ENCODE peak calls at places on chromosomes 3 and 15, in six cellular contexts. One of them, this sample, is unnamed.

GRCh38 chr15:93036922-93037321 is 52.1 kb downstream of the RGMA start:
- DNase-seq in HTR-8/SVneo: no peak
- DNase-seq in GM04504: no peak
- DNase-seq in hypothalamus: no peak
- DNase-seq in activated CD4-positive, CD25-positive, alpha-beta regulatory T cell: no peak
- DNase-seq in skeletal muscle cell: no peak
- DNase-seq in this sample: no peak

GRCh38 chr3:32450426-32450825 is 52.2 kb downstream of the CMTM6 start:
- DNase-seq in HTR-8/SVneo: no peak
- DNase-seq in GM04504: no peak
- DNase-seq in hypothalamus: no peak
- DNase-seq in activated CD4-positive, CD25-positive, alpha-beta regulatory T cell: no peak
- DNase-seq in skeletal muscle cell: no peak
- DNase-seq in this sample: no peak

GRCh38 chr15:23881299-23881698 is 194.2 kb upstream of the NDN start:
- DNase-seq in HTR-8/SVneo: no peak
- DNase-seq in GM04504: no peak
- DNase-seq in hypothalamus: no peak
- DNase-seq in activated CD4-positive, CD25-positive, alpha-beta regulatory T cell: no peak
- DNase-seq in skeletal muscle cell: no peak
- DNase-seq in this sample: no peak

GRCh38 chr3:21919383-21919782 is 168.4 kb upstream of the ZNF385D start:
- DNase-seq in HTR-8/SVneo: no peak
- DNase-seq in GM04504: no peak
- DNase-seq in hypothalamus: no peak
- DNase-seq in activated CD4-positive, CD25-positive, alpha-beta regulatory T cell: no peak
- DNase-seq in skeletal muscle cell: no peak
- DNase-seq in this sample: no peak

GRCh38 chr15:58477228-58477627 is 45.4 kb downstream of the LIPC start:
- DNase-seq in HTR-8/SVneo: no peak
- DNase-seq in GM04504: no peak
- DNase-seq in hypothalamus: no peak
- DNase-seq in activated CD4-positive, CD25-positive, alpha-beta regulatory T cell: no peak
- DNase-seq in skeletal muscle cell: no peak
- DNase-seq in this sample: no peak

GRCh38 chr15:64398575-64398974 is 10.9 kb downstream of the TRIP4 start:
- DNase-seq in HTR-8/SVneo: no peak
- DNase-seq in GM04504: no peak
- DNase-seq in hypothalamus: no peak
- DNase-seq in activated CD4-positive, CD25-positive, alpha-beta regulatory T cell: no peak
- DNase-seq in skeletal muscle cell: no peak
- DNase-seq in this sample: no peak

GRCh38 chr3:129016366-129016724 is 15.2 kb downstream of the EFCC1 start:
- DNase-seq in HTR-8/SVneo: no peak
- DNase-seq in GM04504: no peak
- DNase-seq in hypothalamus: no peak
- DNase-seq in activated CD4-positive, CD25-positive, alpha-beta regulatory T cell: peak; percentile 19
- DNase-seq in skeletal muscle cell: no peak
- DNase-seq in this sample: no peak

GRCh38 chr15:81265256-81265943 is 58.5 kb downstream of the STARD5 start:
- DNase-seq in HTR-8/SVneo: no peak
- DNase-seq in GM04504: no peak
- DNase-seq in hypothalamus: no peak
- DNase-seq in activated CD4-positive, CD25-positive, alpha-beta regulatory T cell: no peak
- DNase-seq in skeletal muscle cell: no peak
- DNase-seq in this sample: no peak

GRCh38 chr3:190265126-190265525 is 57.1 kb downstream of the CLDN1 start:
- DNase-seq in HTR-8/SVneo: no peak
- DNase-seq in GM04504: no peak
- DNase-seq in hypothalamus: no peak
- DNase-seq in activated CD4-positive, CD25-positive, alpha-beta regulatory T cell: no peak
- DNase-seq in skeletal muscle cell: no peak
- DNase-seq in this sample: no peak

GRCh38 chr3:105401254-105401653 is 34.5 kb downstream of the ALCAM start:
- DNase-seq in HTR-8/SVneo: no peak
- DNase-seq in GM04504: no peak
- DNase-seq in hypothalamus: no peak
- DNase-seq in activated CD4-positive, CD25-positive, alpha-beta regulatory T cell: no peak
- DNase-seq in skeletal muscle cell: no peak
- DNase-seq in this sample: no peak

GRCh38 chr15:90818251-90819210 is 49.9 kb upstream of the FURIN start:
- DNase-seq in HTR-8/SVneo: no peak
- DNase-seq in GM04504: no peak
- DNase-seq in hypothalamus: no peak
- DNase-seq in activated CD4-positive, CD25-positive, alpha-beta regulatory T cell: no peak
- DNase-seq in skeletal muscle cell: peak; percentile 8
- DNase-seq in this sample: no peak

GRCh38 chr15:85858586-85859375 is 64.1 kb upstream of the KLHL25 start:
- DNase-seq in HTR-8/SVneo: peak; percentile 76
- DNase-seq in GM04504: no peak
- DNase-seq in hypothalamus: peak; percentile 40
- DNase-seq in activated CD4-positive, CD25-positive, alpha-beta regulatory T cell: peak; percentile 66
- DNase-seq in skeletal muscle cell: no peak
- DNase-seq in this sample: peak; percentile 68

GRCh38 chr3:151124476-151124875 is 39.0 kb downstream of the MED12L start:
- DNase-seq in HTR-8/SVneo: no peak
- DNase-seq in GM04504: no peak
- DNase-seq in hypothalamus: no peak
- DNase-seq in activated CD4-positive, CD25-positive, alpha-beta regulatory T cell: no peak
- DNase-seq in skeletal muscle cell: no peak
- DNase-seq in this sample: no peak

GRCh38 chr15:33104276-33104675 is 90.2 kb downstream of the FMN1 start:
- DNase-seq in HTR-8/SVneo: no peak
- DNase-seq in GM04504: peak; percentile 56
- DNase-seq in hypothalamus: no peak
- DNase-seq in activated CD4-positive, CD25-positive, alpha-beta regulatory T cell: no peak
- DNase-seq in skeletal muscle cell: peak; percentile 55
- DNase-seq in this sample: peak; percentile 60

GRCh38 chr3:27022096-27022761 is 347.0 kb downstream of the NEK10 start:
- DNase-seq in HTR-8/SVneo: no peak
- DNase-seq in GM04504: no peak
- DNase-seq in hypothalamus: no peak
- DNase-seq in activated CD4-positive, CD25-positive, alpha-beta regulatory T cell: no peak
- DNase-seq in skeletal muscle cell: no peak
- DNase-seq in this sample: no peak

GRCh38 chr15:51283026-51283425 is 55.4 kb downstream of the CYP19A1 start:
- DNase-seq in HTR-8/SVneo: no peak
- DNase-seq in GM04504: no peak
- DNase-seq in hypothalamus: no peak
- DNase-seq in activated CD4-positive, CD25-positive, alpha-beta regulatory T cell: no peak
- DNase-seq in skeletal muscle cell: no peak
- DNase-seq in this sample: no peak

GRCh38 chr3:157115069-157116006 is 44.6 kb downstream of the CCNL1 start:
- DNase-seq in HTR-8/SVneo: no peak
- DNase-seq in GM04504: no peak
- DNase-seq in hypothalamus: no peak
- DNase-seq in activated CD4-positive, CD25-positive, alpha-beta regulatory T cell: no peak
- DNase-seq in skeletal muscle cell: no peak
- DNase-seq in this sample: no peak

GRCh38 chr3:74630602-74631001 is 16.1 kb upstream of the CNTN3 start:
- DNase-seq in HTR-8/SVneo: no peak
- DNase-seq in GM04504: no peak
- DNase-seq in hypothalamus: no peak
- DNase-seq in activated CD4-positive, CD25-positive, alpha-beta regulatory T cell: no peak
- DNase-seq in skeletal muscle cell: no peak
- DNase-seq in this sample: no peak

This sample was measured in SW 1271.